ENCODE peak calls at places on chromosomes 2 and 18, in seven cellular contexts. C is Kasumi-1, G is head of caudate nucleus, P is iPS DF 6.9, H is Caki2, J is anterior cingulate cortex, X is T-helper 9 cell. O is an unnamed sample.

GRCh38 chr18:77067315-77068061 is 65.1 kb downstream of the MBP start:
- DNase-seq in X (peak), P (no peak), C (peak), G (no peak), J (peak), H (peak), O (no peak)

GRCh38 chr2:241391892-241392665 is 36.0 kb downstream of the FARP2 start:
- DNase-seq in J (no peak), X (no peak), C (peak), P (peak), G (peak), H (no peak), O (no peak)

GRCh38 chr2:64945973-64946736 is 43.0 kb upstream of the SLC1A4 start:
- DNase-seq in X (peak), G (peak), C (peak), H (no peak), P (no peak), J (no peak), O (no peak)

GRCh38 chr2:241289597-241289996 is 25.9 kb downstream of the HDLBP start:
- DNase-seq in H (no peak), P (no peak), G (no peak), C (no peak), J (no peak), X (no peak), O (no peak)

GRCh38 chr2:61177727-61178549 is 15.9 kb downstream of the C2orf74 start:
- DNase-seq in G (peak), C (peak), J (no peak), H (no peak), X (peak), P (no peak), O (no peak)

GRCh38 chr18:51630706-51631105 is 433.2 kb upstream of the MEX3C start:
- DNase-seq in P (no peak), J (no peak), H (no peak), C (no peak), G (no peak), X (no peak), O (no peak)

GRCh38 chr2:42371621-42372473 is 10.8 kb upstream of the COX7A2L start:
- DNase-seq in P (no peak), H (no peak), C (no peak), X (no peak), J (no peak), G (no peak), O (no peak)

GRCh38 chr18:36275561-36275960 is 22.0 kb upstream of the FHOD3 start:
- DNase-seq in P (no peak), C (no peak), X (no peak), J (no peak), G (no peak), H (no peak), O (no peak)

GRCh38 chr18:74715306-74715705 is 117.6 kb downstream of the ZNF407 start:
- DNase-seq in P (no peak), H (no peak), G (peak), X (no peak), J (peak), C (no peak), O (no peak)

GRCh38 chr2:192197387-192197786 is 2.7 kb upstream of the TMEFF2 start:
- DNase-seq in C (peak), X (no peak), H (no peak), G (peak), P (no peak), J (peak), O (no peak)

GRCh38 chr18:23584019-23584970 is 2.0 kb downstream of the NPC1 start:
- DNase-seq in X (no peak), G (no peak), H (no peak), C (no peak), J (no peak), P (no peak), O (no peak)

GRCh38 chr18:53380063-53380639 is 844.3 kb downstream of the MBD2 start:
- DNase-seq in J (no peak), H (peak), P (peak), X (no peak), C (peak), G (peak), O (no peak)

GRCh38 chr18:74963820-74964446 is 245.0 kb downstream of the PTGR3 start:
- DNase-seq in P (peak), X (no peak), H (peak), J (no peak), G (peak), C (peak), O (no peak)

GRCh38 chr2:181615086-181615635 is 41.7 kb downstream of the CERKL start:
- DNase-seq in X (no peak), J (no peak), H (no peak), C (no peak), G (no peak), P (no peak), O (no peak)

GRCh38 chr2:206431439-206431838 is 11.9 kb upstream of the ADAM23 start:
- DNase-seq in H (no peak), G (no peak), C (no peak), P (no peak), J (no peak), X (no peak), O (no peak)

GRCh38 chr2:161208527-161209139 is 48.4 kb downstream of the TANK start:
- DNase-seq in J (no peak), P (no peak), C (no peak), H (peak), X (no peak), G (no peak), O (no peak)

GRCh38 chr2:230930928-230931555 is 6.0 kb upstream of the GPR55 start:
- DNase-seq in H (no peak), X (no peak), C (no peak), J (no peak), P (no peak), G (no peak), O (no peak)

GRCh38 chr2:18311413-18311812 is 249.0 kb downstream of the RDH14 start:
- DNase-seq in C (no peak), G (no peak), J (no peak), P (no peak), H (peak), X (no peak), O (no peak)

GRCh38 chr2:45332094-45332493 is 279.0 kb downstream of the SRBD1 start:
- DNase-seq in J (no peak), X (no peak), C (no peak), G (no peak), P (no peak), H (no peak), O (no peak)

GRCh38 chr2:152071077-152071476 is 27.8 kb downstream of the CACNB4 start:
- DNase-seq in J (no peak), P (no peak), H (no peak), G (no peak), X (no peak), C (peak), O (no peak)

GRCh38 chr2:113117594-113118262 is 9.7 kb upstream of the IL1RN start:
- DNase-seq in H (no peak), C (no peak), P (no peak), G (no peak), J (no peak), X (no peak), O (no peak)

GRCh38 chr2:84866121-84866520 is 14.8 kb downstream of the TRABD2A start:
- DNase-seq in H (no peak), G (no peak), J (no peak), P (no peak), C (no peak), X (no peak), O (no peak)

GRCh38 chr2:148602918-148603561 is 41.5 kb upstream of the EPC2 start:
- DNase-seq in P (no peak), J (no peak), G (no peak), X (no peak), C (no peak), H (no peak), O (no peak)

GRCh38 chr2:207227062-207227748 is 61.5 kb upstream of the KLF7 start:
- DNase-seq in X (no peak), C (no peak), H (no peak), G (peak), J (peak), P (peak), O (no peak)

GRCh38 chr2:142786922-142787702 is 90.4 kb upstream of the KYNU start:
- DNase-seq in H (no peak), P (no peak), C (peak), G (no peak), X (no peak), J (no peak), O (no peak)

GRCh38 chr18:50424877-50425690 is 50.2 kb downstream of the SKA1 start:
- DNase-seq in X (no peak), H (peak), G (no peak), P (no peak), J (no peak), C (no peak), O (no peak)

GRCh38 chr2:131104487-131105155 is 515 bp upstream of the PLEKHB2 start:
- DNase-seq in P (no peak), X (peak), G (no peak), C (peak), H (peak), J (peak), O (peak)

GRCh38 chr2:207530160-207531023 is 630 bp downstream of the CREB1 start:
- DNase-seq in X (peak), G (peak), P (no peak), J (peak), H (peak), C (peak), O (no peak)

GRCh38 chr2:28274911-28275685 is 117.6 kb upstream of the FOSL2 start:
- DNase-seq in G (no peak), H (peak), P (peak), C (peak), X (no peak), J (no peak), O (no peak)

GRCh38 chr18:5451130-5451529 is 92.7 kb downstream of the EPB41L3 start:
- DNase-seq in G (no peak), X (no peak), H (no peak), J (no peak), C (no peak), P (no peak), O (no peak)

GRCh38 chr2:241511091-241511741 is 2.8 kb upstream of the STK25 start:
- DNase-seq in H (no peak), J (no peak), P (no peak), G (no peak), X (no peak), C (no peak), O (no peak)

GRCh38 chr2:12723741-12724463 is 7.2 kb downstream of the TRIB2 start:
- DNase-seq in H (no peak), C (no peak), X (no peak), G (no peak), J (no peak), P (no peak), O (no peak)

GRCh38 chr2:189208254-189208653 is 28.7 kb upstream of the COL5A2 start:
- DNase-seq in J (no peak), H (no peak), C (no peak), P (no peak), X (no peak), G (no peak), O (no peak)

GRCh38 chr2:216116418-216116817 is 7.3 kb downstream of the XRCC5 start:
- DNase-seq in P (no peak), G (no peak), C (no peak), J (no peak), H (no peak), X (no peak), O (no peak)